ENCODE peak calls at places on chromosomes 4 and X, in ten cellular contexts. M is psoas muscle, B is kidney epithelial cell, Y is AG04449, H is GM23248, P is fibroblast of the aortic adventitia, K is cardiac fibroblast, E is astrocyte of the spinal cord, U is neuronal stem cell, Z is mesendoderm. N is an unnamed sample.

GRCh38 chrX:116806288-116806802 is 343.6 kb upstream of the CT83 start:
- DNase-seq in K (no peak), H (no peak), Z (peak; percentile 47), M (no peak), B (no peak), P (no peak), U (no peak), E (no peak), Y (no peak), N (no peak)

GRCh38 chr4:71460368-71460767 is 121.5 kb downstream of the SLC4A4 start:
- DNase-seq in Z (no peak), B (no peak), H (no peak), E (peak; percentile 23), P (no peak), Y (no peak), K (no peak), U (no peak), M (no peak), N (no peak)

GRCh38 chrX:112800901-112801775 is 39.5 kb downstream of the AMOT start:
- DNase-seq in M (no peak), P (no peak), Y (no peak), U (peak; percentile 1), B (no peak), Z (peak; percentile 45), K (no peak), H (no peak), E (no peak), N (no peak)

GRCh38 chr4:181854142-181854541 is 389.1 kb upstream of the TENM3 start:
- DNase-seq in H (peak; percentile 1), P (no peak), M (no peak), B (no peak), Z (no peak), E (no peak), U (no peak), Y (no peak), K (no peak), N (peak; percentile 6)

GRCh38 chr4:161642708-161643107 is 521.1 kb downstream of the FSTL5 start:
- DNase-seq in Y (no peak), E (peak; percentile 13), K (peak; percentile 10), B (no peak), Z (no peak), P (no peak), H (peak; percentile 2), M (no peak), U (no peak), N (no peak)

GRCh38 chr4:41256131-41256739 is 493 bp upstream of the UCHL1 start:
- DNase-seq in E (peak; percentile 61), H (peak; percentile 36), Y (peak; percentile 14), Z (peak; percentile 82), M (no peak), B (no peak), K (peak; percentile 40), P (peak; percentile 64), U (peak; percentile 31), N (no peak)

GRCh38 chrX:30530591-30530990 is 47.0 kb downstream of the TASL start:
- DNase-seq in K (peak; percentile 29), M (no peak), H (peak; percentile 76), U (no peak), E (no peak), Y (no peak), P (peak; percentile 12), B (no peak), Z (no peak), N (peak; percentile 50)

GRCh38 chr4:85639946-85640345 is 165.0 kb downstream of the ARHGAP24 start:
- DNase-seq in Z (no peak), K (no peak), U (no peak), B (no peak), P (no peak), Y (no peak), H (no peak), E (no peak), M (no peak), N (no peak)

GRCh38 chr4:151661873-151662272 is 98.9 kb downstream of the GATB start:
- DNase-seq in Y (no peak), Z (no peak), M (no peak), K (no peak), H (no peak), E (no peak), P (no peak), B (no peak), U (no peak), N (no peak)

GRCh38 chr4:121526509-121526908 is 145.7 kb upstream of the QRFPR start:
- DNase-seq in B (no peak), K (no peak), P (no peak), M (no peak), Z (no peak), Y (no peak), U (no peak), E (no peak), H (no peak), N (no peak)

GRCh38 chrX:127947450-127947849 is 104.8 kb downstream of the ACTRT1 start:
- DNase-seq in M (no peak), P (no peak), E (no peak), K (no peak), B (no peak), Y (no peak), U (no peak), H (no peak), Z (no peak), N (no peak)

GRCh38 chr4:62709618-62710252 is 1509.6 kb downstream of the ADGRL3 start:
- DNase-seq in P (peak; percentile 11), E (peak; percentile 43), B (no peak), M (no peak), Y (no peak), H (peak; percentile 9), Z (peak; percentile 34), K (peak; percentile 39), U (peak; percentile 27), N (peak; percentile 5)

GRCh38 chr4:118389731-118390520 is 37.1 kb upstream of the PRSS12 start:
- DNase-seq in Y (no peak), M (no peak), H (peak; percentile 51), E (no peak), B (no peak), K (no peak), U (no peak), P (no peak), Z (no peak), N (no peak)

GRCh38 chr4:114924311-114924710 is 189.1 kb downstream of the NDST4 start:
- DNase-seq in U (peak; percentile 48), Z (peak; percentile 88), E (peak; percentile 48), P (no peak), H (no peak), Y (no peak), B (no peak), K (no peak), M (no peak), N (no peak)

GRCh38 chr4:140343303-140343702 is 30.1 kb upstream of the SCOC start:
- DNase-seq in E (no peak), P (no peak), B (peak; percentile 87), Z (peak; percentile 36), Y (no peak), K (peak; percentile 45), H (no peak), U (no peak), M (no peak), N (no peak)

GRCh38 chr4:150001815-150002214 is 76.4 kb upstream of the DCLK2 start:
- DNase-seq in P (peak; percentile 30), Y (no peak), E (peak; percentile 36), U (no peak), H (peak; percentile 47), Z (no peak), K (no peak), B (peak; percentile 67), M (no peak), N (no peak)

DNA sequence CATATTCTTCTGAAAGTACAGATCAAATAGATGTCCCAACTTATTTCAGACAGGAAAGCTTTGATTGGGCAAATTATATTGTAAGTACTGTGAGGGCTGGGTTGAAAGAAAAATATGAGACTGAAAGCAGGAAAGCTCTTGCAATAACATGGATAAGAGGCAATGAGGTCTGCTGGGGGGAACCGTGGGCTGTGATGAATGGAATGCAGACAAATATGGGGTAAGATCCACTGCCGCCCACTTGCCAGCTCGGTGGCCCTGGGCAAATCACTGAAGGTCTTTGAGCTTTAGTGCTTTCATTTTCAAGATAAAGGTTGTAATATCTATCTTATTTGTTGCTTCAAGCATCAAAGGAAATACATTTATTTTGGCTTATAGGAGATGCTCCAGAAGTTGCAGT is 51.0 kb downstream of the AGA start:
- DNase-seq in K (peak; percentile 29), P (peak; percentile 15), B (no peak), Z (no peak), Y (no peak), H (no peak), M (no peak), E (no peak), U (no peak), N (no peak)
- H3K4me3 ChIP-seq in K (no peak overlapping the region), P (no peak overlapping the region), B (no peak overlapping the region), Z (no peak overlapping the region), Y (no peak overlapping the region), H (no peak overlapping the region), M (no peak overlapping the region), E (no peak overlapping the region), U (no peak overlapping the region), N (no peak overlapping the region)

GRCh38 chrX:39504227-39504626 is 593.5 kb downstream of the BCOR start:
- DNase-seq in U (no peak), M (no peak), K (no peak), Y (no peak), P (no peak), B (no peak), E (no peak), Z (no peak), H (no peak), N (no peak)
- H3K4me3 ChIP-seq in U (no peak overlapping the region), M (no peak overlapping the region), K (no peak overlapping the region), Y (no peak overlapping the region), P (no peak overlapping the region), B (no peak overlapping the region), E (no peak overlapping the region), Z (no peak overlapping the region), H (no peak overlapping the region), N (no peak overlapping the region)

GRCh38 chr4:7719354-7720174 is 220.1 kb downstream of the AFAP1 start:
- DNase-seq in P (peak; percentile 34), E (peak; percentile 28), U (peak; percentile 73), Z (peak; percentile 57), M (peak; percentile 76), Y (no peak), H (peak; percentile 57), K (peak; percentile 46), B (no peak), N (peak; percentile 19)
- H3K4me3 ChIP-seq in P (no peak overlapping the region), E (no peak overlapping the region), U (no peak overlapping the region), Z (no peak overlapping the region), M (no peak overlapping the region), Y (no peak overlapping the region), H (no peak overlapping the region), K (no peak overlapping the region), B (no peak overlapping the region), N (no peak overlapping the region)

DNA sequence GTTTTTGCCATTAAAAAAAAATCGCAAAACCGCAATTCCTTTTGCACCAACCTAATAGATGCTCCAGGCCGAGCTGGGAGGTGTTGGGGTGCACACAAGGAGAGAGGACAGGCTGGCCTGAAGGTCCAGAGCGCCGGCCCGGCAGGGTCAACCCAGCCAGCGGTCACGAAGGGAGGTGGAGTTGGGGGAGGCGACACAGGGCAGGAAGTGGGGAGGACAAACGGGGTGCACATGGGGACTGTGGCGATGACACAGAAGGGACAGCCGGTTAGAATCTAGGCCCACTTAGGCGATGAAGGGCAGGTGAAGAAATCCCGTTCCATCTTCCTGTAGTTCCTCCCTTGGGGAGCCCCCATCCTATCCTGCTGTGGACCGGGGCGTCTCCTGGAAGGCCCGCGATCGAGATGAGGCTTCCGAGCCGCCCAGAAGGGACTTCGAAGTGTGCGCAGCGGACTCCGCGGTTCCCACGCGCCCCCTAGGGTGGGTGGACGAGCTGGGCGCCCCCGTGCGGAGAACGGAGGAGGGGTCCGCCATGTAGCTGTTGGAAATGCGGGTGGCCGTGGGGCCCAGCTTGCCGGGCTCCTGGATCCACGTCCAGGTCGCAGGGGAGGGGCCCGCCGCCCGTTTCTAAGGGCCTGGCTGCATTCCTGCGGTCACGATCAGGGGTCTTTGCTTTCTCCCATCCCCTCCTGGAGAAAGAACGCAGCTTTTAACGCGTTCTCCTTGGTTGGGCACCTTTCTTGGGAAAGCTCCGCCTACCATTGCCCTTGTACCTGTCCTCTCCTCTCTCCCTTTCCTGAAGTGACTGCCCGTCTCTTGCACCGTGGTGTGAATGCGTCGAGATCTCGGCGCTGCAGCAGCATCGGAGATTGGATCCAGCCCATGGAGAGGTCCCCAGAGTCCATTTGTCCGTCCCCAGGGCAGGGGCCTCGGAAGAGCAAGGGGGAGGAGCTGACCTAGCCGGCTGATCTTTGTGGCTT is 17.0 kb upstream of the HPF1 start:
- DNase-seq in P (no peak), K (peak; percentile 34), E (peak; percentile 2), Z (no peak), U (no peak), H (peak; percentile 16), B (no peak), M (peak; percentile 49), Y (no peak), N (no peak)
- H3K4me3 ChIP-seq in P (peak overlapping the region; percentile 9), K (no peak overlapping the region), E (peak overlapping the region; percentile 13), Z (no peak overlapping the region), U (no peak overlapping the region), H (peak overlapping the region; percentile 31), B (peak overlapping the region; percentile 35), M (peak overlapping the region; percentile 38), Y (peak overlapping the region; percentile 8), N (peak overlapping the region; percentile 4)

N was measured in fibroblast of mammary gland.